ENCODE peak calls at places on chromosome 4, in four cellular contexts. U, S, N and L are unnamed samples.

GRCh38 chr4:83340692-83341343 is 6.2 kb upstream of the HPSE start:
- DNase-seq in U (no peak), N (no peak), S (no peak), L (no peak)

GRCh38 chr4:118765399-118765798 is 70.5 kb downstream of the SEC24D start:
- DNase-seq in N (peak), U (no peak), S (peak), L (peak)

GRCh38 chr4:37667197-37668100 is 18.7 kb downstream of the RELL1 start:
- DNase-seq in N (peak), U (no peak), S (no peak), L (no peak)

GRCh38 chr4:27181672-27182071 is 321.0 kb downstream of the STIM2 start:
- DNase-seq in U (no peak), N (no peak), S (no peak), L (no peak)

GRCh38 chr4:82428969-82429727 is 1.1 kb downstream of the HNRNPDL start:
- DNase-seq in U (peak), S (peak), N (peak), L (peak)

GRCh38 chr4:90958256-90958895 is 831.2 kb downstream of the CCSER1 start:
- DNase-seq in U (no peak), S (peak), N (no peak), L (peak)

GRCh38 chr4:107402291-107402690 is 317.7 kb downstream of the PAPSS1 start:
- DNase-seq in N (no peak), S (no peak), U (no peak), L (no peak)

GRCh38 chr4:73726000-73726399 is 14.4 kb upstream of the CXCL8 start:
- DNase-seq in N (peak), S (peak), U (no peak), L (peak)

GRCh38 chr4:26325191-26325590 is 4.4 kb downstream of the RBPJ start:
- DNase-seq in N (peak), U (no peak), S (peak), L (peak)

GRCh38 chr4:66575024-66575696 is 904.9 kb upstream of the EPHA5 start:
- DNase-seq in S (peak), N (no peak), U (no peak), L (peak)

GRCh38 chr4:13783800-13784411 is 156.4 kb upstream of the BOD1L1 start:
- DNase-seq in S (peak), U (no peak), N (no peak), L (peak)

GRCh38 chr4:125315571-125316390 is 1.0 kb downstream of the FAT4 start:
- DNase-seq in S (peak), N (peak), U (peak), L (peak)

GRCh38 chr4:64144994-64145393 is 264.3 kb downstream of the TECRL start:
- DNase-seq in U (no peak), N (no peak), S (no peak), L (no peak)

GRCh38 chr4:135418353-135418752 is 1216.8 kb upstream of the PABPC4L start:
- DNase-seq in U (no peak), N (no peak), S (peak), L (no peak)

GRCh38 chr4:1050486-1051213 is 39.2 kb downstream of the FGFRL1 start:
- DNase-seq in S (no peak), N (no peak), U (peak), L (no peak)

GRCh38 chr4:53019485-53020382 is 157.6 kb downstream of the RASL11B start:
- DNase-seq in S (peak), U (no peak), N (peak), L (peak)

GRCh38 chr4:168736831-168737230 is 240.0 kb downstream of the PALLD start:
- DNase-seq in N (no peak), S (no peak), U (no peak), L (no peak)

GRCh38 chr4:21009956-21010355 is 309.7 kb downstream of the PACRGL start:
- DNase-seq in S (no peak), U (no peak), N (no peak), L (no peak)

GRCh38 chr4:26452565-26453531 is 37.4 kb downstream of the CCKAR start:
- DNase-seq in U (peak), N (no peak), S (no peak), L (no peak)

GRCh38 chr4:15354790-15355418 is 72.9 kb upstream of the C1QTNF7 start:
- DNase-seq in U (no peak), S (no peak), N (no peak), L (no peak)

GRCh38 chr4:21195682-21196081 is 495.4 kb downstream of the PACRGL start:
- DNase-seq in N (no peak), U (no peak), S (no peak), L (no peak)

GRCh38 chr4:78310732-78311100 is 240.9 kb upstream of the ANXA3 start:
- DNase-seq in U (no peak), N (no peak), S (no peak), L (no peak)

GRCh38 chr4:144582975-144583374 is 63.0 kb upstream of the HHIP start:
- DNase-seq in S (peak), N (peak), U (no peak), L (peak)

GRCh38 chr4:112509243-112510190 is 6.5 kb downstream of the NEUROG2 start:
- DNase-seq in S (no peak), U (peak), N (peak), L (no peak)

GRCh38 chr4:105014242-105015031 is 132.2 kb upstream of the TET2 start:
- DNase-seq in N (no peak), S (no peak), U (no peak), L (no peak)

GRCh38 chr4:109996531-109996930 is 83.8 kb downstream of the EGF start:
- DNase-seq in U (no peak), S (no peak), N (no peak), L (no peak)

GRCh38 chr4:120156115-120156718 is 89.6 kb upstream of the MAD2L1 start:
- DNase-seq in N (peak), S (peak), U (no peak), L (peak)

GRCh38 chr4:76987153-76987562 is 37.6 kb downstream of the SEPTIN11 start:
- DNase-seq in U (no peak), S (peak), N (peak), L (peak)
- H3K4me3 ChIP-seq in U (no peak), S (peak), N (peak), L (peak)

DNA sequence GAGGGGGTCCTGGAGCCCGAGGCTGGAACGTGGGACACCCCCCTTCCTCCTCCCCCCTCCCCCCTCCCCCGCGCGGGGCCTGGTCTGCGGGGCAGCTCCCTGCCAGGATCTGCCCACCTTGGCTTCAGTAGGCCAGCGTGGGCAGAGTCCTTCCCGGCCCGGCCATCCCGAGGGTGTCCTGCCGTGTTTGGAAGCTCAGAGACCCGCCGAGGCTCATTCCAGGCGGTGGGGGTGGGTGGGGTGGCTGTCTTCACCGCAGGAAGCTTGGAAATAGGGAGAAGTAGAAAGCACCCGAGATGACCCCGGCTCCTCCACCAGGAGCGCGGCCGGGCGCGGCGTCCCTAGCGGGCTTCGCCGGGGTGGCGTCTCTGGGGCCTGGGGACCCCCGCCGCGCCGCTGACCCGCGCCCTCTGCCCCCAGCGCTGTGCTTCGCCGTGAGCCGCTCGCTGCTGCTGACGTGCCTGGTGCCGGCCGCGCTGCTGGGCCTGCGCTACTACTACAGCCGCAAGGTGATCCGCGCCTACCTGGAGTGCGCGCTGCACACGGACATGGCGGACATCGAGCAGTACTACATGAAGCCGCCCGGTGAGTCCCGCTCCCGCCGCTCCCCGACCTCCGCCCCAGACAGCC is 1.6 kb downstream of the NAT8L start:
- DNase-seq in N (peak), U (no peak), S (no peak), L (no peak)
- H3K4me3 ChIP-seq in N (no peak), U (peak), S (no peak), L (no peak)

GRCh38 chr4:170012629-170012958 is 13.6 kb downstream of the MFAP3L start:
- DNase-seq in S (no peak), U (no peak), N (no peak), L (no peak)
- H3K4me3 ChIP-seq in S (no peak), U (no peak), N (no peak), L (no peak)

GRCh38 chr4:24980064-24980690 is 50.6 kb downstream of the LGI2 start:
- DNase-seq in U (peak), S (peak), N (peak), L (peak)
- H3K4me3 ChIP-seq in U (no peak), S (no peak), N (peak), L (no peak)

GRCh38 chr4:98470366-98470765 is 188.0 kb downstream of the TSPAN5 start:
- DNase-seq in S (no peak), U (no peak), N (no peak), L (no peak)

GRCh38 chr4:98468744-98469143 is 189.7 kb downstream of the TSPAN5 start:
- DNase-seq in S (peak), N (peak), U (no peak), L (peak)

GRCh38 chr4:98469776-98470175 is 188.6 kb downstream of the TSPAN5 start:
- DNase-seq in U (no peak), N (peak), S (no peak), L (no peak)

GRCh38 chr4:98466868-98467599 is 191.4 kb downstream of the TSPAN5 start:
- DNase-seq in U (peak), N (peak), S (peak), L (no peak)

GRCh38 chr4:98467627-98468072 is 190.8 kb downstream of the TSPAN5 start:
- DNase-seq in N (peak), U (peak), S (peak), L (peak)
- H3K4me3 ChIP-seq in N (peak), U (peak), S (peak), L (peak)

DNA sequence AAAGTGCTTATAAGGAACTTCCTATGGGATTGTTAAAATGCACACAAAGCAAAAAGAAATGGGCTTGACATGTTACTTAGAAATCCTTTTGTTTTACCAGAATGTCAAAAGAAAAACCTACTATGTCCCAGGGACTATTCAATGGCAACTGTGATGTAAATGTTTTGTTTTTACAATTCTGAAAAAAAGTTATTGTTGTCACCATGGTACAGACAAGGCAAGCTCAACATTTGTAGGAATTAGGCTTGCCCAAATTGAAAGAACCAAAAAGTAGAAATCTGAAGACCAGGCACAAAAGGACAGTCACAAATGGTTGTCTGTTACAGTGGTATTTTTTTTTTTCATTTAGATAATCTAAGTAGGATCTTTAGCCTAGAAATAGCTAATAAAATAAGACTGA is 638.6 kb downstream of the STPG2 start:
- DNase-seq in N (no peak), S (no peak), U (no peak), L (no peak)
- H3K4me3 ChIP-seq in N (no peak), S (no peak), U (no peak), L (no peak)

GRCh38 chr4:7191546-7192251 is 639 bp upstream of the SORCS2 start:
- DNase-seq in U (no peak), S (no peak), N (no peak), L (no peak)
- H3K4me3 ChIP-seq in U (peak), S (no peak), N (no peak), L (no peak)

GRCh38 chr4:89113415-89113814 is 2.1 kb downstream of the TIGD2 start:
- DNase-seq in S (no peak), N (no peak), U (no peak), L (no peak)
- H3K4me3 ChIP-seq in S (no peak), N (no peak), U (no peak), L (no peak)

DNA sequence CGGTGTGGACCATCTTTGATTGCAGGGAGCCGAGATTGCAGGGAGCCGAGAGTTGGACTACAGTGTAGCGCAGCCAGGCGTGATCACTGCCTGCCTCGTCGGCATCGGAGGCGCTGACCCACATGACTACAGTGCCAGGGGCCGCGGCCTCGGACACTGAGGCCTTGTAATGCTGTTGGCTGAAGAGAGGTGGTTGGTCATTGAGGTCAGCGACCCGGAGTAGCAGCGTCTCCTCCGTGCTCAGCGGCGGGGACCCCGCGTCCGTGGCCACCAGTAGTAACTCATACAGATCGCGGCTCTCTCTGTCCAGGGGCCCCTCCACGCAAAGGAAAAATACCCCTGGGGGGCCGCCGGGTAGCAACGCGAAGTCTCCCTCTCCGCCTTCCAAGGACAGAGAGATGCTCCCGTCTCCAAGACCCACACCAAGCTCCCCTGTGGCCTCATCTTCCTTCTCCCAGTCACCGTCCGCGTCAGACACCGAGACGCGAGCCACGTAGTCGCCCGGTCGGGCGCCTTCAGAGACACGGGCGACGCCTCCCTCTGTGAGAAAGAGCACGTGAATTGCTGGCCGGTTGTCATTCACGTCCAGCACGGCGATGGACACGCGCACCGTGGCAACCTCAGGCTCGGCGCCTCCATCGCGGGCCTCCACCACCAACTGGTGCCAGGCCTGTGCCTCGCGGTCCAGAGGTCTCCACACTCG is 1.9 kb downstream of the DCHS2 start:
- DNase-seq in N (no peak), U (no peak), S (no peak), L (no peak)
- H3K4me3 ChIP-seq in N (no peak), U (no peak), S (no peak), L (no peak)